ENCODE peak calls at places on chromosomes 5 and 9, in nine cellular contexts. H, K, N, T, W, Z, S, Y and G are unnamed samples.

GRCh38 chr5:43469671-43470396 is 13.8 kb downstream of the TMEM267 start:
- DNase-seq in N (no peak), Y (no peak), W (no peak), T (no peak), S (no peak), K (no peak), Z (no peak), H (no peak), G (no peak)

GRCh38 chr5:177179431-177179830 is 45.9 kb downstream of the NSD1 start:
- DNase-seq in H (no peak), W (no peak), N (no peak), Z (no peak), S (no peak), Y (no peak), T (no peak), K (no peak), G (no peak)

GRCh38 chr5:138128344-138128743 is 10.9 kb downstream of the NME5 start:
- DNase-seq in K (no peak), T (no peak), N (no peak), S (no peak), W (no peak), Z (no peak), Y (no peak), H (no peak), G (no peak)

GRCh38 chr5:77812926-77813589 is 36.9 kb upstream of the TBCA start:
- DNase-seq in T (no peak), Y (no peak), K (no peak), W (no peak), Z (no peak), N (no peak), H (no peak), S (no peak), G (no peak)

GRCh38 chr9:136673088-136673969 is 10.6 kb downstream of the EGFL7 start:
- DNase-seq in W (no peak), K (no peak), N (no peak), T (no peak), H (no peak), Y (no peak), S (no peak), Z (no peak), G (no peak)

GRCh38 chr5:9545959-9546851 is at the start of gene SEMA5A:
- DNase-seq in Y (peak), H (no peak), S (peak), Z (peak), W (peak), N (no peak), K (peak), T (peak), G (peak)

GRCh38 chr5:149441986-149442385 is 62.9 kb upstream of the IL17B start:
- DNase-seq in K (no peak), Y (no peak), N (no peak), Z (no peak), H (no peak), S (no peak), W (no peak), T (no peak), G (no peak)

GRCh38 chr9:126318858-126319257 is 7.8 kb upstream of the MVB12B start:
- DNase-seq in K (no peak), H (no peak), N (no peak), T (no peak), Y (no peak), S (no peak), W (no peak), Z (no peak), G (no peak)

GRCh38 chr9:95605826-95606555 is 89.2 kb upstream of the PTCH1 start:
- DNase-seq in H (no peak), Z (no peak), K (no peak), Y (no peak), S (no peak), N (no peak), W (peak), T (no peak), G (no peak)

GRCh38 chr5:135444360-135444759 is 2.8 kb downstream of the DCANP1 start:
- DNase-seq in W (peak), T (no peak), N (no peak), K (no peak), H (no peak), Y (no peak), S (no peak), Z (no peak), G (no peak)

GRCh38 chr9:19925674-19926503 is 137.1 kb upstream of the SLC24A2 start:
- DNase-seq in H (no peak), Y (peak), S (peak), N (peak), K (peak), T (peak), Z (peak), W (peak), G (peak)

GRCh38 chr5:157900644-157901043 is 41.7 kb upstream of the CLINT1 start:
- DNase-seq in Y (no peak), W (no peak), Z (no peak), T (no peak), H (no peak), N (no peak), K (no peak), S (no peak), G (no peak)

GRCh38 chr9:2216591-2216990 is 201.4 kb downstream of the SMARCA2 start:
- DNase-seq in K (no peak), Y (no peak), H (no peak), T (peak), Z (no peak), S (no peak), W (no peak), N (no peak), G (no peak)

GRCh38 chr9:6355728-6356127 is 27.6 kb downstream of the TPD52L3 start:
- DNase-seq in S (no peak), Y (no peak), Z (no peak), T (peak), H (no peak), K (no peak), W (no peak), N (no peak), G (peak)

GRCh38 chr5:86917117-86917579 is 299.4 kb downstream of the COX7C start:
- DNase-seq in N (no peak), Z (no peak), W (no peak), H (no peak), T (peak), K (no peak), Y (no peak), S (no peak), G (peak)

GRCh38 chr9:126056312-126057021 is 270.2 kb upstream of the MVB12B start:
- DNase-seq in N (no peak), T (no peak), Z (no peak), K (no peak), S (no peak), H (no peak), Y (no peak), W (no peak), G (no peak)

GRCh38 chr5:144072518-144072927 is 97.9 kb downstream of the YIPF5 start:
- DNase-seq in Z (no peak), Y (no peak), H (no peak), S (no peak), T (peak), K (no peak), W (no peak), N (no peak), G (peak)

GRCh38 chr9:131436386-131436785 is 42.5 kb downstream of the PRRC2B start:
- DNase-seq in N (no peak), T (no peak), Z (no peak), Y (no peak), H (no peak), S (no peak), K (no peak), W (no peak), G (no peak)

GRCh38 chr5:93107828-93108520 is 473.0 kb downstream of the NR2F1-AS1 start:
- DNase-seq in S (no peak), T (no peak), Y (no peak), Z (no peak), N (no peak), K (no peak), H (no peak), W (no peak), G (no peak)

GRCh38 chr9:132424857-132425702 is 15.1 kb downstream of the CFAP77 start:
- DNase-seq in Y (no peak), N (no peak), Z (no peak), K (no peak), S (no peak), W (no peak), T (no peak), H (no peak), G (no peak)

GRCh38 chr9:92764381-92764987 is at the start of gene BICD2:
- DNase-seq in W (no peak), Y (no peak), H (no peak), K (no peak), N (no peak), Z (no peak), S (peak), T (no peak), G (peak)

GRCh38 chr9:137902646-137903045 is 25.1 kb downstream of the CACNA1B start:
- DNase-seq in H (no peak), K (peak), S (no peak), N (no peak), W (peak), T (no peak), Z (no peak), Y (no peak), G (no peak)

GRCh38 chr5:172834570-172835245 is 657 bp downstream of the ERGIC1 start:
- DNase-seq in T (peak), H (no peak), Y (no peak), S (peak), W (no peak), N (no peak), Z (peak), K (peak), G (peak)

GRCh38 chr5:61809651-61810050 is 477.6 kb downstream of the ZSWIM6 start:
- DNase-seq in Y (no peak), N (no peak), W (no peak), T (no peak), Z (no peak), S (no peak), K (no peak), H (no peak), G (no peak)

GRCh38 chr9:34957492-34958410 is at the start of gene PHF24:
- DNase-seq in T (peak), K (peak), Z (no peak), N (no peak), S (peak), H (no peak), W (no peak), Y (no peak), G (peak)

GRCh38 chr9:136596630-136597031 is 50.8 kb upstream of the NOTCH1 start:
- DNase-seq in S (no peak), N (no peak), H (no peak), W (no peak), Y (no peak), Z (no peak), T (peak), K (peak), G (no peak)

GRCh38 chr5:76849767-76850291 is at the start of gene S100Z:
- DNase-seq in T (peak), N (no peak), Z (no peak), Y (peak), H (no peak), K (no peak), W (no peak), S (no peak), G (no peak)

GRCh38 chr9:34688329-34689161 is 2.5 kb downstream of the CCL19 start:
- DNase-seq in N (no peak), Z (no peak), K (no peak), H (no peak), Y (no peak), W (no peak), S (no peak), T (no peak), G (no peak)

GRCh38 chr9:2055203-2055658 is 40.1 kb downstream of the SMARCA2 start:
- DNase-seq in S (no peak), W (no peak), Z (no peak), N (no peak), T (peak), K (no peak), Y (no peak), H (no peak), G (peak)

GRCh38 chr5:37436146-37436934 is 57.2 kb downstream of the WDR70 start:
- DNase-seq in H (no peak), Z (no peak), T (no peak), Y (no peak), K (no peak), W (no peak), N (no peak), S (no peak), G (no peak)

GRCh38 chr9:2780326-2780725 is 63.0 kb downstream of the KCNV2 start:
- DNase-seq in Y (no peak), Z (no peak), S (no peak), W (no peak), N (no peak), H (no peak), K (no peak), T (no peak), G (no peak)

GRCh38 chr5:15768936-15769335 is 269.0 kb downstream of the FBXL7 start:
- DNase-seq in S (no peak), Y (no peak), H (no peak), T (no peak), Z (no peak), W (no peak), N (no peak), K (no peak), G (no peak)

GRCh38 chr5:123369371-123369968 is 53.7 kb downstream of the CEP120 start:
- DNase-seq in K (no peak), N (no peak), S (no peak), Z (no peak), W (no peak), T (no peak), Y (no peak), H (no peak), G (no peak)

GRCh38 chr9:33320568-33321261 is 30.4 kb downstream of the NFX1 start:
- DNase-seq in N (no peak), W (no peak), H (no peak), Y (no peak), S (no peak), K (no peak), Z (no peak), T (peak), G (peak)
- H3K27ac ChIP-seq in N (peak), W (no peak), H (peak), Y (no peak), S (no peak), K (peak), Z (peak), T (no peak), G (peak)

GRCh38 chr5:88214655-88215054 is 54.0 kb downstream of the TMEM161B start:
- DNase-seq in Y (no peak), N (no peak), T (no peak), K (no peak), Z (no peak), H (no peak), W (no peak), S (no peak), G (no peak)
- H3K27ac ChIP-seq in Y (no peak), N (no peak), T (no peak), K (no peak), Z (no peak), H (no peak), W (no peak), S (no peak), G (no peak)

DNA sequence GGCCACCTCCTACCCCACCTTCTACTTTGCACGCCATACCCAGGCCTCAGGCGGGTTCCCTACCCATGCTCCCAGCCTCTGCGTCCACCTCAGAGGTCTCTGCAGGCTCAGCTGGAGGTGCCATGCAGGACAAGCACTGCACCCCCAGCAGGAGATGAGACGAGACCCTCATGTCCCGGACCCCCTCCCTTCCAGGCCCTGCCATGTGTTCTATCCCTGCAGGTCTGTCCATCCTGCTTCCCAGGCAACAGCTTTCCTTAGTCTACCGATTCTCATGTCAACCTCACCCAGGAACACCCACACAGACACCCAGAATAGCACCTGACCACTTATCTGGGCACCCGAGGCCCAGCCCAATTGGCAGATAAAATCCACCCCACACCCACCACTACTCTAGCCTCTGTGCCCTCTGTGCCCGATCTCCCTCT is 52.1 kb downstream of the SEMA4D start:
- DNase-seq in T (no peak), Y (no peak), Z (no peak), H (no peak), S (peak), K (no peak), N (no peak), W (no peak), G (no peak)
- H3K27ac ChIP-seq in T (no peak), Y (peak), Z (no peak), H (no peak), S (no peak), K (peak), N (no peak), W (no peak), G (no peak)

GRCh38 chr5:100855940-100856339 is 47.1 kb downstream of the ST8SIA4 start:
- DNase-seq in K (no peak), H (no peak), Y (no peak), N (no peak), T (no peak), S (no peak), W (no peak), Z (no peak), G (no peak)
- H3K27ac ChIP-seq in K (no peak), H (no peak), Y (no peak), N (no peak), T (no peak), S (peak), W (no peak), Z (no peak), G (no peak)

DNA sequence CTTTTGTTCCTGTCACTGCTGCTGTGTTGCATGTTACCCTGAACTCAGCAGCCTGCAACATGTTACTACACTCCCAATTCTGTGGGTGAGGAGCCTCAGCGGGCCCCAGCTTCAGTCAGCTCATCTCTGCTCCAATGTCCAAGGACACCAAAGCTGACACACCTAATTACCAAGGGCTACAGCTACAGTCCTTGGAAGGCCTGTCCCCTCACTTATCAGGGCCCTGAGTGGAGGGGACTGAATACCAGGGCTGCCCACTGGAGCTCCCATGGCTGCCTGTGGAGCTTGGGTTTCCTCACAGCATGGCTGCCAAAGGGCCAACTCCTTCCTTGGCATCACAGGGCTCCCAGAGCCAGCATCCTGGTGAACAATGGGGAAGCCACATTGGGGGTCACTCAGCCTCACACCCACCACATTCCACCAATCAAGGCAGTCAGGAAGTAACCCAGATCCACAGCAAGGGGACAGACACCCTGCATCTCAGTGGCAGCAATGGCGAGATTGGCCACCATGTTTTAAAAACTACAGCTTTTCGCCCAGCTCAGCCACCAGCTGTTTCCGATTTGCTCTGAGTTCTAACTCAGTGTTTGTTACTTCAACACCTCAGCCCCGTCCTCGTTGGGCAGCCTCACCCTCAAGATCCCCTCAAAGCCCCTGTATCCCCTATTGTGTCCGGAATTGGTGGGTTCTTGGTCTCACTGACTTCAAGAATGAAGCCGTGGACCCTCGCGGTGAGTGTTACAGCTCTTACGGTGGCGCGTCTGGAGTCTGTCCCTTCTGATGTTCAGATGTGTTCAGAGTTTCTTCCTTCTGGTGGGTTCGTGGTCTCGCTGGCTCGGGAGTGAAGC is 18.9 kb downstream of the SEMA4D start:
- DNase-seq in N (no peak), K (no peak), Y (no peak), H (no peak), Z (no peak), W (peak), T (no peak), S (peak), G (no peak)
- H3K27ac ChIP-seq in N (peak), K (peak), Y (peak), H (no peak), Z (no peak), W (no peak), T (no peak), S (peak), G (no peak)

GRCh38 chr9:5263568-5264218 is 32.5 kb downstream of the INSL4 start:
- DNase-seq in T (peak), W (no peak), N (no peak), K (no peak), H (no peak), Z (no peak), Y (no peak), S (no peak), G (peak)

GRCh38 chr9:5265939-5266338 is 34.7 kb downstream of the INSL4 start:
- DNase-seq in S (no peak), Z (no peak), W (no peak), N (no peak), H (no peak), K (no peak), Y (no peak), T (no peak), G (no peak)

GRCh38 chr9:5274770-5275169 is 29.7 kb downstream of the RLN2 start:
- DNase-seq in S (no peak), W (no peak), H (no peak), T (no peak), K (no peak), Y (no peak), N (no peak), Z (no peak), G (no peak)

GRCh38 chr9:5264219-5264595 is 33.0 kb downstream of the INSL4 start:
- DNase-seq in K (no peak), N (no peak), Z (no peak), Y (no peak), W (no peak), T (no peak), S (no peak), H (no peak), G (no peak)

DNA sequence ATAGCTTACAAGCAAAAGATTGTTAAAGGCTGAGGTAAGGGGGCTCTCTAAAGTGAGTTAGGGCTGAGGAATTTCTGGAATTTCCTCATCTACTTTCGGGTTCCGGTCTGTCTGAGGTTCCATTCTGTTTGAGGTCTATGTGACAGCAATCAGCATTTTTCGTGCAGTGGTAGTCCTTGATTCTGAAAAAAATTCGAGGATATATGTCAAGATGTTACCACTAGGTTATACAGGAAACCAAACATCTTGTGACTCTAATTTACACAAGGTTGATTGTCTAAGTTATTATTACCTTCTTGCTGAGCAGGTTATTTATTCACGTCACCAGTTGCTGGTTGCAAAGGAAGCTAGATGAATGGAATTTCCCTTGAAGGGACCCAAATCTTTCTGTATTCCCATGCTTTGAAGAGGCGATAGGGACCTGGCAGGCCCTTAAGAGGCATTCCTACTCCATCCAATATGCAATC is 35.2 kb downstream of the RLN2 start:
- DNase-seq in K (no peak), N (no peak), S (no peak), W (no peak), T (peak), H (no peak), Y (no peak), Z (no peak), G (peak)
- H3K27ac ChIP-seq in K (no peak), N (no peak), S (no peak), W (no peak), T (no peak), H (no peak), Y (no peak), Z (no peak), G (no peak)

GRCh38 chr9:128383007-128383753 is 12.0 kb downstream of the URM1 start:
- DNase-seq in W (no peak), T (no peak), K (no peak), S (no peak), H (no peak), Y (no peak), Z (no peak), N (no peak), G (no peak)

GRCh38 chr9:128383791-128384190 is 12.6 kb downstream of the URM1 start:
- DNase-seq in Z (no peak), W (no peak), Y (no peak), S (no peak), H (no peak), T (no peak), N (no peak), K (peak), G (no peak)

GRCh38 chr9:128384801-128385492 is 13.8 kb downstream of the URM1 start:
- DNase-seq in H (no peak), K (no peak), W (no peak), N (no peak), S (no peak), Y (no peak), T (no peak), Z (no peak), G (peak)

GRCh38 chr9:128385493-128386205 is 14.5 kb downstream of the URM1 start:
- DNase-seq in W (no peak), K (no peak), H (no peak), T (no peak), N (no peak), S (no peak), Z (no peak), Y (no peak), G (peak)

GRCh38 chr9:128382261-128382660 is 11.1 kb downstream of the URM1 start:
- DNase-seq in N (no peak), T (no peak), S (no peak), H (no peak), Y (no peak), W (no peak), K (no peak), Z (no peak), G (no peak)
- H3K27ac ChIP-seq in N (peak), T (no peak), S (no peak), H (no peak), Y (no peak), W (no peak), K (peak), Z (no peak), G (no peak)